ENCODE peak calls at places on chromosomes 5 and 9, in four cellular contexts. S, H, L and X are unnamed samples.

GRCh38 chr5:154977409-154977808 is 36.1 kb upstream of the KIF4B start:
- DNase-seq in H (no peak), L (no peak), S (no peak), X (no peak)

GRCh38 chr9:87556821-87557220 is 59.2 kb downstream of the DAPK1 start:
- DNase-seq in L (no peak), S (peak; percentile 69), H (no peak), X (no peak)

GRCh38 chr5:6827815-6828214 is 114.6 kb downstream of the TENT4A start:
- DNase-seq in S (no peak), L (no peak), H (peak; percentile 96), X (no peak)

GRCh38 chr5:54634089-54634488 is 116.5 kb downstream of the SNX18 start:
- DNase-seq in H (no peak), L (no peak), S (no peak), X (no peak)

GRCh38 chr5:161544350-161544765 is 2.2 kb downstream of the GABRB2 start:
- DNase-seq in L (peak; percentile 83), S (no peak), H (peak; percentile 63), X (peak; percentile 49)

GRCh38 chr9:120899490-120900037 is 22.6 kb upstream of the PHF19 start:
- DNase-seq in S (no peak), H (no peak), L (no peak), X (no peak)

GRCh38 chr9:133960568-133961129 is 31.5 kb downstream of the VAV2 start:
- DNase-seq in S (no peak), L (peak; percentile 51), H (no peak), X (no peak)

GRCh38 chr5:127950707-127951356 is 132.7 kb upstream of the SLC12A2 start:
- DNase-seq in L (no peak), H (no peak), S (no peak), X (no peak)

GRCh38 chr5:160726721-160727120 is 125.3 kb downstream of the ATP10B start:
- DNase-seq in L (no peak), H (no peak), S (no peak), X (no peak)

GRCh38 chr9:90815183-90815943 is 13.7 kb downstream of the SYK start:
- DNase-seq in H (no peak), L (no peak), S (no peak), X (peak; percentile 87)

GRCh38 chr5:172736524-172737135 is 34.4 kb downstream of the DUSP1 start:
- DNase-seq in L (peak; percentile 20), H (no peak), S (no peak), X (no peak)

GRCh38 chr9:129451089-129451656 is 169.7 kb downstream of the C9orf50 start:
- DNase-seq in L (no peak), S (no peak), H (no peak), X (no peak)

GRCh38 chr9:135061441-135061840 is 26.0 kb upstream of the OLFM1 start:
- DNase-seq in L (no peak), H (no peak), S (peak; percentile 56), X (no peak)

GRCh38 chr9:20144255-20144654 is 355.4 kb upstream of the SLC24A2 start:
- DNase-seq in L (no peak), S (no peak), H (no peak), X (no peak)

GRCh38 chr5:75239681-75240080 is 3.0 kb upstream of the ANKRD31 start:
- DNase-seq in H (no peak), S (no peak), L (peak; percentile 88), X (no peak)

GRCh38 chr5:175681045-175681974 is 23.4 kb downstream of the HRH2 start:
- DNase-seq in L (no peak), S (peak; percentile 61), H (no peak), X (no peak)

GRCh38 chr9:71966601-71967000 is 55.2 kb downstream of the C9orf85 start:
- DNase-seq in H (no peak), L (peak; percentile 66), S (no peak), X (no peak)

GRCh38 chr9:126421567-126422428 is 95.2 kb downstream of the MVB12B start:
- DNase-seq in S (no peak), L (peak; percentile 61), H (no peak), X (no peak)

GRCh38 chr5:757931-758697 is 26.4 kb downstream of the ZDHHC11B start:
- DNase-seq in S (no peak), H (no peak), L (no peak), X (no peak)

GRCh38 chr5:43215073-43215631 is 23.1 kb downstream of the NIM1K start:
- DNase-seq in H (no peak), S (no peak), L (no peak), X (no peak)

DNA sequence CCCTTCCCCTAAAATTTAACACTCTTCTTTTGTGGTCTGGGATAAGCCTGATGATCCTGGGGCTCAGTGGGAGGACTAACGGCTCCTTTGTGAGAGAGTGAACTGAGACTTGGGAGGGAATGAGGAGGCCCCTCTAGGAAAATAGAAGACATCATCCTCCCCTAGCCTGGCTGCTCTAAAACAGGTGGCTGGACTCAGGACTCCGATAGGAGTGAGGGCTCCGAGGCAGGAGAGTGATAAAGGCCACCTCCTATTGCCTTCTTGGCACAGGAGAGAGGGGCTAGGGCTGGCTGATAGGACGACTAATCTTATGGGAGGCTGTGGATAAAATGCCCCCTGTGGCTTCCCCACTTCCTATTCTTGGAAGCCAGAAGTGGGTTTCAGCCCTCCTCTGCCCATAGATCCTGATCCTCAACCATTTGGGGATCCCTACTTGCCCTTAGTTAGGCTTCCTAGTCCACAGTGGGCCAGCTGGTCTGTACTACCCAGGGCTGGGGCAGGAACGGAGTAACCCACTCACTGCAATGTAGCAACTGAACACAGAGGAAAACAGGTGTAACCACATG is 1.4 kb downstream of the AQP3 start:
- DNase-seq in S (no peak), H (no peak), L (no peak), X (no peak)
- H3K4me3 ChIP-seq in S (no peak overlapping the region), H (peak overlapping the region; percentile 92), L (no peak overlapping the region), X (peak overlapping the region; percentile 69)

DNA sequence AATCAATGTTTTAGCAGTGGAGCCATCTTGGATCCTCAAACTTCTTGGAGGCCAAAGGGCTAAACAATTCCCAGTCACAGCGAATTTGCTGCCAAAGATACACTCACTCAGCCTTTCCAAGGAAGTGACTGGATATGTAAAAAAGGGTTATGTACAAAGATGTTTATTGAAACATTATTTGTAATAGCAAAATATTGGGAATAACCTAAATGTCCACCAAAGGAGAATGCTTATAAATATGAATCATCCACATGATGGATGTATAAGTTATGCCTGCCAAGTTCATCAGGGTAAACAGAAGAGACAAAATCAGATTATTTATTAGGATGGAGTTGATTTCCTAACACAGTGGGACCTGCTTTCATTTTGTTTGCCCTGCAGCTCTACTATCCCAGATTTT is 145.2 kb upstream of the ABCA1 start:
- DNase-seq in S (no peak), H (no peak), L (no peak), X (no peak)
- H3K4me3 ChIP-seq in S (no peak overlapping the region), H (no peak overlapping the region), L (no peak overlapping the region), X (no peak overlapping the region)

GRCh38 chr9:137452761-137453642 is 6.1 kb downstream of the NSMF start:
- DNase-seq in S (peak; percentile 72), L (no peak), H (no peak), X (no peak)
- H3K4me3 ChIP-seq in S (no peak overlapping the region), L (peak overlapping the region; percentile 65), H (no peak overlapping the region), X (no peak overlapping the region)

DNA sequence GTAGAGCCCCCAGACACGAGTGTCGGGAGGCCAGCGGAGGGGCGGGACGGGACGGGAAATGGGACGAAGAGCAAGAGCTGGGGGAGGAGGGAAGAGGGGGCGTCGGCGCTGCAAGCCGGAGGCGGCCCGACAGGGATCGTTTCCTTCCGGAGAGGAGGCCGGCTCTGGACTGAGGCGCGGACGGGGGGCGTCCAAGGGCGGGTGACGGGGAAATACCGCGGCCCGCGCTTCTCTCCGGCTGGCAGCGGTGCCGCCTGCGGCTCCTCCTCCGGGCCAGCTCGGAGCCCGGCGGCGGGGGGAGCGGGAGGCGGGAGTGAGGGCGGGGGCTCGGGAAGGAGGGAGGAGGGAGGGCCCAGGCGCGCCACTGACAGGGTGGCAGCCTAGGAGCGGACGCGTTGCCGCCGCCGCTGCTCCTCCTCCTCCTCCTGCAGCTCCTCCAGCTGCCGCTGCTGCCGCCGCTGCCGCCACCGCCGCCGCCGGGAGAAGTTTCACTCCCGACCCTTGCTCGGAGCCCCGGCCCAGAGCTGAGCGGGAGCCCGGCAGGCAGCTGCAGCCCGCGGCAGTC is at the start of gene CHSY3:
- DNase-seq in S (peak; percentile 95), H (peak; percentile 83), L (peak; percentile 84), X (peak; percentile 46)
- H3K4me3 ChIP-seq in S (peak within 1 kb of the TSS; percentile 93), H (peak within 1 kb of the TSS; percentile 84), L (peak within 1 kb of the TSS; percentile 83), X (peak within 1 kb of the TSS; percentile 38)

GRCh38 chr5:103258368-103258956 is at the start of gene MACIR:
- DNase-seq in H (peak; percentile 99), L (peak; percentile 98), S (peak; percentile 98), X (peak; percentile 93)
- H3K4me3 ChIP-seq in H (peak within 1 kb of the TSS; percentile 85), L (peak within 1 kb of the TSS; percentile 84), S (peak within 1 kb of the TSS; percentile 90), X (peak within 1 kb of the TSS; percentile 75)

GRCh38 chr9:23577611-23578010 is 248.4 kb downstream of the ELAVL2 start:
- DNase-seq in S (no peak), H (no peak), L (no peak), X (no peak)
- H3K4me3 ChIP-seq in S (no peak overlapping the region), H (no peak overlapping the region), L (no peak overlapping the region), X (no peak overlapping the region)

DNA sequence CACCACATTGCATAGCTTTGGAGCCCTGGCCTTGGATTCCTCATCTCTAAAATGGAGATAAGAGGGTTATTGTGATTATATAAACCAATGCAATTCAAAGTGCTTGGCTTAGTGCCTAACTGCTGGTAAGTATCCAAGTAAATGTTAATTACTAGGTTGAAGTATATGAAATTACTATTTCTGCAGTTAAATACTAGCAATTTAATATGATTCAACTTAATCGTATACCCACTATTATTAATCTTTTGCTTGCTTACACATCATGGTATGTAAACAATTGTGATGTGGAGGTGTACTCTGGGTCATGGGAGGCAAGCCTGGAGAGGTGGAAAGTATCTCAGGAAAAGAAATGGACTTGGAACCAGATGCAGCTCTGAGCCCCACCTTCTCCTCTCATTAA is 23.9 kb downstream of the NEUROG1 start:
- DNase-seq in S (no peak), L (no peak), H (no peak), X (no peak)
- H3K4me3 ChIP-seq in S (no peak overlapping the region), L (no peak overlapping the region), H (no peak overlapping the region), X (no peak overlapping the region)